ENCODE peak calls at places on chromosome 12, in ten cellular contexts. One of them, this sample, is unnamed.

GRCh38 chr12:65670775-65671174 is 153.5 kb upstream of the HMGA2 start:
- DNase-seq in GM23338: no peak
- DNase-seq in mucosa of gallbladder: no peak
- DNase-seq in CD8-positive, alpha-beta T cell: no peak
- DNase-seq in activated naive CD4-positive, alpha-beta T cell treated with Interleukin-2 at 50 U/mL for 16 hours: no peak
- DNase-seq in NCI-H774: no peak
- DNase-seq in T-helper 22 cell: no peak
- DNase-seq in caudate nucleus: no peak
- DNase-seq in adrenal gland: no peak
- DNase-seq in A172: peak
- DNase-seq in this sample: peak

GRCh38 chr12:129186952-129187351 is 333.7 kb downstream of the GLT1D1 start:
- DNase-seq in adrenal gland: no peak
- DNase-seq in T-helper 22 cell: no peak
- DNase-seq in NCI-H774: no peak
- DNase-seq in GM23338: peak
- DNase-seq in CD8-positive, alpha-beta T cell: no peak
- DNase-seq in mucosa of gallbladder: no peak
- DNase-seq in caudate nucleus: no peak
- DNase-seq in activated naive CD4-positive, alpha-beta T cell treated with Interleukin-2 at 50 U/mL for 16 hours: no peak
- DNase-seq in A172: no peak
- DNase-seq in this sample: peak

GRCh38 chr12:64739778-64740177 is 19.4 kb downstream of the GNS start:
- DNase-seq in activated naive CD4-positive, alpha-beta T cell treated with Interleukin-2 at 50 U/mL for 16 hours: no peak
- DNase-seq in A172: peak
- DNase-seq in GM23338: no peak
- DNase-seq in CD8-positive, alpha-beta T cell: no peak
- DNase-seq in caudate nucleus: no peak
- DNase-seq in T-helper 22 cell: no peak
- DNase-seq in mucosa of gallbladder: no peak
- DNase-seq in NCI-H774: no peak
- DNase-seq in adrenal gland: no peak
- DNase-seq in this sample: peak

GRCh38 chr12:96094201-96094600 is 58.8 kb upstream of the LTA4H start:
- DNase-seq in adrenal gland: no peak
- DNase-seq in A172: peak
- DNase-seq in caudate nucleus: no peak
- DNase-seq in mucosa of gallbladder: no peak
- DNase-seq in CD8-positive, alpha-beta T cell: no peak
- DNase-seq in GM23338: peak
- DNase-seq in NCI-H774: peak
- DNase-seq in T-helper 22 cell: no peak
- DNase-seq in activated naive CD4-positive, alpha-beta T cell treated with Interleukin-2 at 50 U/mL for 16 hours: no peak
- DNase-seq in this sample: no peak

GRCh38 chr12:28872654-28873268 is 276.3 kb upstream of the FAR2 start:
- DNase-seq in NCI-H774: peak
- DNase-seq in mucosa of gallbladder: no peak
- DNase-seq in activated naive CD4-positive, alpha-beta T cell treated with Interleukin-2 at 50 U/mL for 16 hours: no peak
- DNase-seq in caudate nucleus: no peak
- DNase-seq in A172: peak
- DNase-seq in GM23338: peak
- DNase-seq in T-helper 22 cell: no peak
- DNase-seq in CD8-positive, alpha-beta T cell: no peak
- DNase-seq in adrenal gland: peak
- DNase-seq in this sample: peak

GRCh38 chr12:15892645-15893259 is 10.6 kb downstream of the STRAP start:
- DNase-seq in NCI-H774: no peak
- DNase-seq in mucosa of gallbladder: no peak
- DNase-seq in adrenal gland: no peak
- DNase-seq in activated naive CD4-positive, alpha-beta T cell treated with Interleukin-2 at 50 U/mL for 16 hours: no peak
- DNase-seq in T-helper 22 cell: no peak
- DNase-seq in caudate nucleus: no peak
- DNase-seq in GM23338: no peak
- DNase-seq in A172: no peak
- DNase-seq in CD8-positive, alpha-beta T cell: no peak
- DNase-seq in this sample: no peak

GRCh38 chr12:31859232-31859977 is 99.8 kb upstream of the RESF1 start:
- DNase-seq in adrenal gland: no peak
- DNase-seq in CD8-positive, alpha-beta T cell: no peak
- DNase-seq in A172: no peak
- DNase-seq in NCI-H774: no peak
- DNase-seq in caudate nucleus: no peak
- DNase-seq in activated naive CD4-positive, alpha-beta T cell treated with Interleukin-2 at 50 U/mL for 16 hours: peak
- DNase-seq in mucosa of gallbladder: no peak
- DNase-seq in GM23338: no peak
- DNase-seq in T-helper 22 cell: no peak
- DNase-seq in this sample: no peak

GRCh38 chr12:46401703-46402102 is 29.1 kb upstream of the SLC38A2 start:
- DNase-seq in CD8-positive, alpha-beta T cell: no peak
- DNase-seq in T-helper 22 cell: no peak
- DNase-seq in GM23338: peak
- DNase-seq in mucosa of gallbladder: no peak
- DNase-seq in NCI-H774: no peak
- DNase-seq in activated naive CD4-positive, alpha-beta T cell treated with Interleukin-2 at 50 U/mL for 16 hours: no peak
- DNase-seq in adrenal gland: peak
- DNase-seq in A172: no peak
- DNase-seq in caudate nucleus: no peak
- DNase-seq in this sample: no peak

GRCh38 chr12:57239587-57240068 is 10.1 kb downstream of the SHMT2 start:
- DNase-seq in CD8-positive, alpha-beta T cell: no peak
- DNase-seq in mucosa of gallbladder: no peak
- DNase-seq in T-helper 22 cell: no peak
- DNase-seq in activated naive CD4-positive, alpha-beta T cell treated with Interleukin-2 at 50 U/mL for 16 hours: no peak
- DNase-seq in NCI-H774: no peak
- DNase-seq in A172: no peak
- DNase-seq in GM23338: peak
- DNase-seq in adrenal gland: no peak
- DNase-seq in caudate nucleus: no peak
- DNase-seq in this sample: no peak

GRCh38 chr12:32486158-32486557 is 86.8 kb downstream of the FGD4 start:
- DNase-seq in NCI-H774: no peak
- DNase-seq in A172: no peak
- DNase-seq in mucosa of gallbladder: no peak
- DNase-seq in CD8-positive, alpha-beta T cell: no peak
- DNase-seq in T-helper 22 cell: no peak
- DNase-seq in GM23338: no peak
- DNase-seq in adrenal gland: no peak
- DNase-seq in caudate nucleus: no peak
- DNase-seq in activated naive CD4-positive, alpha-beta T cell treated with Interleukin-2 at 50 U/mL for 16 hours: no peak
- DNase-seq in this sample: no peak

This sample was measured in RKO.